ENCODE peak calls at places on chromosomes 4 and X, in seven cellular contexts. One of them, this sample, is unnamed.

GRCh38 chr4:145049241-145049640 is 48.8 kb downstream of the ANAPC10 start:
- DNase-seq in LoVo: no peak
- DNase-seq in GDM1: no peak
- DNase-seq in HFF-Myc: no peak
- DNase-seq in naive thymus-derived CD8-positive, alpha-beta T cell: no peak
- DNase-seq in stimulated activated CD4-positive, alpha-beta T cell treated with anti-CD3 and anti-CD28 coated beads, Interleukin-12 subunit alpha, Interleukin-12 subunit beta, amount 100 ng/mL, for 4 hours: no peak
- DNase-seq in activated naive CD8-positive, alpha-beta T cell treated with anti-CD3 and anti-CD28 coated beads for 36 hours: no peak
- DNase-seq in this sample: no peak

GRCh38 chr4:38319456-38320348 is 344.3 kb upstream of the KLF3 start:
- DNase-seq in stimulated activated CD4-positive, alpha-beta T cell treated with anti-CD3 and anti-CD28 coated beads, Interleukin-12 subunit alpha, Interleukin-12 subunit beta, amount 100 ng/mL, for 4 hours: peak; percentile 95
- DNase-seq in HFF-Myc: peak; percentile 72
- DNase-seq in activated naive CD8-positive, alpha-beta T cell treated with anti-CD3 and anti-CD28 coated beads for 36 hours: peak; percentile 89
- DNase-seq in GDM1: peak; percentile 86
- DNase-seq in LoVo: peak; percentile 83
- DNase-seq in naive thymus-derived CD8-positive, alpha-beta T cell: peak; percentile 85
- DNase-seq in this sample: peak; percentile 93

GRCh38 chrX:136768469-136769084 is 12.2 kb downstream of the ARHGEF6 start:
- DNase-seq in GDM1: peak; percentile 54
- DNase-seq in naive thymus-derived CD8-positive, alpha-beta T cell: no peak
- DNase-seq in HFF-Myc: peak; percentile 52
- DNase-seq in stimulated activated CD4-positive, alpha-beta T cell treated with anti-CD3 and anti-CD28 coated beads, Interleukin-12 subunit alpha, Interleukin-12 subunit beta, amount 100 ng/mL, for 4 hours: peak; percentile 39
- DNase-seq in activated naive CD8-positive, alpha-beta T cell treated with anti-CD3 and anti-CD28 coated beads for 36 hours: peak; percentile 52
- DNase-seq in LoVo: no peak
- DNase-seq in this sample: peak; percentile 77

GRCh38 chr4:141786921-141787320 is 150.5 kb downstream of the IL15 start:
- DNase-seq in LoVo: no peak
- DNase-seq in GDM1: no peak
- DNase-seq in stimulated activated CD4-positive, alpha-beta T cell treated with anti-CD3 and anti-CD28 coated beads, Interleukin-12 subunit alpha, Interleukin-12 subunit beta, amount 100 ng/mL, for 4 hours: no peak
- DNase-seq in HFF-Myc: no peak
- DNase-seq in activated naive CD8-positive, alpha-beta T cell treated with anti-CD3 and anti-CD28 coated beads for 36 hours: no peak
- DNase-seq in naive thymus-derived CD8-positive, alpha-beta T cell: no peak
- DNase-seq in this sample: no peak

GRCh38 chr4:65669008-65669971 is 999 bp downstream of the EPHA5 start:
- DNase-seq in naive thymus-derived CD8-positive, alpha-beta T cell: no peak
- DNase-seq in activated naive CD8-positive, alpha-beta T cell treated with anti-CD3 and anti-CD28 coated beads for 36 hours: no peak
- DNase-seq in GDM1: no peak
- DNase-seq in LoVo: no peak
- DNase-seq in stimulated activated CD4-positive, alpha-beta T cell treated with anti-CD3 and anti-CD28 coated beads, Interleukin-12 subunit alpha, Interleukin-12 subunit beta, amount 100 ng/mL, for 4 hours: no peak
- DNase-seq in HFF-Myc: no peak
- DNase-seq in this sample: peak; percentile 32

GRCh38 chr4:14254252-14254651 is 626.7 kb upstream of the BOD1L1 start:
- DNase-seq in HFF-Myc: peak; percentile 17
- DNase-seq in stimulated activated CD4-positive, alpha-beta T cell treated with anti-CD3 and anti-CD28 coated beads, Interleukin-12 subunit alpha, Interleukin-12 subunit beta, amount 100 ng/mL, for 4 hours: peak; percentile 1
- DNase-seq in GDM1: no peak
- DNase-seq in naive thymus-derived CD8-positive, alpha-beta T cell: no peak
- DNase-seq in LoVo: no peak
- DNase-seq in activated naive CD8-positive, alpha-beta T cell treated with anti-CD3 and anti-CD28 coated beads for 36 hours: peak; percentile 1
- DNase-seq in this sample: peak; percentile 32

GRCh38 chr4:155809835-155810234 is 51.0 kb downstream of the GUCY1B1 start:
- DNase-seq in stimulated activated CD4-positive, alpha-beta T cell treated with anti-CD3 and anti-CD28 coated beads, Interleukin-12 subunit alpha, Interleukin-12 subunit beta, amount 100 ng/mL, for 4 hours: no peak
- DNase-seq in GDM1: peak; percentile 24
- DNase-seq in naive thymus-derived CD8-positive, alpha-beta T cell: peak; percentile 50
- DNase-seq in HFF-Myc: peak; percentile 77
- DNase-seq in activated naive CD8-positive, alpha-beta T cell treated with anti-CD3 and anti-CD28 coated beads for 36 hours: peak; percentile 3
- DNase-seq in LoVo: peak; percentile 82
- DNase-seq in this sample: no peak

GRCh38 chr4:185541251-185541671 is 6.0 kb upstream of the PDLIM3 start:
- DNase-seq in activated naive CD8-positive, alpha-beta T cell treated with anti-CD3 and anti-CD28 coated beads for 36 hours: no peak
- DNase-seq in GDM1: no peak
- DNase-seq in stimulated activated CD4-positive, alpha-beta T cell treated with anti-CD3 and anti-CD28 coated beads, Interleukin-12 subunit alpha, Interleukin-12 subunit beta, amount 100 ng/mL, for 4 hours: no peak
- DNase-seq in naive thymus-derived CD8-positive, alpha-beta T cell: no peak
- DNase-seq in HFF-Myc: no peak
- DNase-seq in LoVo: no peak
- DNase-seq in this sample: no peak

GRCh38 chr4:158644755-158645154 is 26.9 kb downstream of the C4orf46 start:
- DNase-seq in stimulated activated CD4-positive, alpha-beta T cell treated with anti-CD3 and anti-CD28 coated beads, Interleukin-12 subunit alpha, Interleukin-12 subunit beta, amount 100 ng/mL, for 4 hours: no peak
- DNase-seq in GDM1: no peak
- DNase-seq in activated naive CD8-positive, alpha-beta T cell treated with anti-CD3 and anti-CD28 coated beads for 36 hours: no peak
- DNase-seq in HFF-Myc: no peak
- DNase-seq in LoVo: no peak
- DNase-seq in naive thymus-derived CD8-positive, alpha-beta T cell: no peak
- DNase-seq in this sample: no peak

GRCh38 chrX:12360991-12361598 is 222.8 kb downstream of the FRMPD4 start:
- DNase-seq in stimulated activated CD4-positive, alpha-beta T cell treated with anti-CD3 and anti-CD28 coated beads, Interleukin-12 subunit alpha, Interleukin-12 subunit beta, amount 100 ng/mL, for 4 hours: no peak
- DNase-seq in GDM1: no peak
- DNase-seq in activated naive CD8-positive, alpha-beta T cell treated with anti-CD3 and anti-CD28 coated beads for 36 hours: no peak
- DNase-seq in LoVo: no peak
- DNase-seq in naive thymus-derived CD8-positive, alpha-beta T cell: no peak
- DNase-seq in HFF-Myc: no peak
- DNase-seq in this sample: no peak

GRCh38 chr4:26105372-26105771 is 191.4 kb downstream of the SMIM20 start:
- DNase-seq in stimulated activated CD4-positive, alpha-beta T cell treated with anti-CD3 and anti-CD28 coated beads, Interleukin-12 subunit alpha, Interleukin-12 subunit beta, amount 100 ng/mL, for 4 hours: no peak
- DNase-seq in activated naive CD8-positive, alpha-beta T cell treated with anti-CD3 and anti-CD28 coated beads for 36 hours: no peak
- DNase-seq in GDM1: no peak
- DNase-seq in LoVo: no peak
- DNase-seq in HFF-Myc: no peak
- DNase-seq in naive thymus-derived CD8-positive, alpha-beta T cell: no peak
- DNase-seq in this sample: no peak

GRCh38 chrX:153991013-153991580 is 18.5 kb downstream of the TMEM187 start:
- DNase-seq in GDM1: no peak
- DNase-seq in HFF-Myc: no peak
- DNase-seq in activated naive CD8-positive, alpha-beta T cell treated with anti-CD3 and anti-CD28 coated beads for 36 hours: no peak
- DNase-seq in naive thymus-derived CD8-positive, alpha-beta T cell: no peak
- DNase-seq in stimulated activated CD4-positive, alpha-beta T cell treated with anti-CD3 and anti-CD28 coated beads, Interleukin-12 subunit alpha, Interleukin-12 subunit beta, amount 100 ng/mL, for 4 hours: no peak
- DNase-seq in LoVo: no peak
- DNase-seq in this sample: no peak

GRCh38 chr4:25767877-25768475 is 94.8 kb downstream of the SEL1L3 start:
- DNase-seq in HFF-Myc: peak; percentile 38
- DNase-seq in GDM1: peak; percentile 20
- DNase-seq in LoVo: peak; percentile 19
- DNase-seq in activated naive CD8-positive, alpha-beta T cell treated with anti-CD3 and anti-CD28 coated beads for 36 hours: peak; percentile 13
- DNase-seq in naive thymus-derived CD8-positive, alpha-beta T cell: no peak
- DNase-seq in stimulated activated CD4-positive, alpha-beta T cell treated with anti-CD3 and anti-CD28 coated beads, Interleukin-12 subunit alpha, Interleukin-12 subunit beta, amount 100 ng/mL, for 4 hours: no peak
- DNase-seq in this sample: peak; percentile 22

GRCh38 chrX:41480508-41481260 is 33.5 kb downstream of the NYX start:
- DNase-seq in HFF-Myc: no peak
- DNase-seq in stimulated activated CD4-positive, alpha-beta T cell treated with anti-CD3 and anti-CD28 coated beads, Interleukin-12 subunit alpha, Interleukin-12 subunit beta, amount 100 ng/mL, for 4 hours: no peak
- DNase-seq in GDM1: no peak
- DNase-seq in activated naive CD8-positive, alpha-beta T cell treated with anti-CD3 and anti-CD28 coated beads for 36 hours: no peak
- DNase-seq in LoVo: peak; percentile 3
- DNase-seq in naive thymus-derived CD8-positive, alpha-beta T cell: no peak
- DNase-seq in this sample: no peak

GRCh38 chr4:113293043-113293560 is 243.6 kb downstream of the ANK2 start:
- DNase-seq in LoVo: no peak
- DNase-seq in naive thymus-derived CD8-positive, alpha-beta T cell: no peak
- DNase-seq in stimulated activated CD4-positive, alpha-beta T cell treated with anti-CD3 and anti-CD28 coated beads, Interleukin-12 subunit alpha, Interleukin-12 subunit beta, amount 100 ng/mL, for 4 hours: no peak
- DNase-seq in GDM1: no peak
- DNase-seq in activated naive CD8-positive, alpha-beta T cell treated with anti-CD3 and anti-CD28 coated beads for 36 hours: no peak
- DNase-seq in HFF-Myc: no peak
- DNase-seq in this sample: peak; percentile 18

This sample was measured in psoas muscle.